ENCODE peak calls at places on chromosomes 16 and 17, in four cellular contexts. X is astrocyte of the cerebellum, A is cardiac muscle cell, M is MM.1S. S is an unnamed sample.

GRCh38 chr17:67520282-67520906 is 143.3 kb downstream of the PITPNC1 start:
- DNase-seq in M (no peak), X (no peak), A (no peak), S (no peak)

GRCh38 chr17:7767425-7768021 is 50.0 kb downstream of the DNAH2 start:
- DNase-seq in M (no peak), A (no peak), X (no peak), S (no peak)

GRCh38 chr16:23679274-23679985 is 741 bp downstream of the PLK1 start:
- DNase-seq in A (peak), M (peak), X (no peak), S (no peak)

GRCh38 chr17:69474171-69474831 is 59.8 kb downstream of the MAP2K6 start:
- DNase-seq in M (no peak), A (no peak), X (no peak), S (no peak)

GRCh38 chr17:44909681-44910144 is 5.6 kb downstream of the GFAP start:
- DNase-seq in X (no peak), A (no peak), M (no peak), S (no peak)

GRCh38 chr16:4505356-4506153 is 29.4 kb downstream of the HMOX2 start:
- DNase-seq in A (no peak), M (peak), X (no peak), S (no peak)

GRCh38 chr16:50301626-50302471 is 35.5 kb downstream of the ADCY7 start:
- DNase-seq in M (no peak), X (peak), A (no peak), S (no peak)

GRCh38 chr16:50209548-50210265 is 56.6 kb downstream of the TENT4B start:
- DNase-seq in X (no peak), M (peak), A (peak), S (no peak)

GRCh38 chr17:45785373-45786193 is 1.5 kb downstream of the CRHR1 start:
- DNase-seq in M (no peak), X (no peak), A (no peak), S (no peak)

GRCh38 chr16:57911711-57912110 is 59.2 kb downstream of the CNGB1 start:
- DNase-seq in A (no peak), X (no peak), M (no peak), S (no peak)

GRCh38 chr17:46819906-46820351 is 1.4 kb upstream of the WNT3 start:
- DNase-seq in X (no peak), M (no peak), A (no peak), S (no peak)

DNA sequence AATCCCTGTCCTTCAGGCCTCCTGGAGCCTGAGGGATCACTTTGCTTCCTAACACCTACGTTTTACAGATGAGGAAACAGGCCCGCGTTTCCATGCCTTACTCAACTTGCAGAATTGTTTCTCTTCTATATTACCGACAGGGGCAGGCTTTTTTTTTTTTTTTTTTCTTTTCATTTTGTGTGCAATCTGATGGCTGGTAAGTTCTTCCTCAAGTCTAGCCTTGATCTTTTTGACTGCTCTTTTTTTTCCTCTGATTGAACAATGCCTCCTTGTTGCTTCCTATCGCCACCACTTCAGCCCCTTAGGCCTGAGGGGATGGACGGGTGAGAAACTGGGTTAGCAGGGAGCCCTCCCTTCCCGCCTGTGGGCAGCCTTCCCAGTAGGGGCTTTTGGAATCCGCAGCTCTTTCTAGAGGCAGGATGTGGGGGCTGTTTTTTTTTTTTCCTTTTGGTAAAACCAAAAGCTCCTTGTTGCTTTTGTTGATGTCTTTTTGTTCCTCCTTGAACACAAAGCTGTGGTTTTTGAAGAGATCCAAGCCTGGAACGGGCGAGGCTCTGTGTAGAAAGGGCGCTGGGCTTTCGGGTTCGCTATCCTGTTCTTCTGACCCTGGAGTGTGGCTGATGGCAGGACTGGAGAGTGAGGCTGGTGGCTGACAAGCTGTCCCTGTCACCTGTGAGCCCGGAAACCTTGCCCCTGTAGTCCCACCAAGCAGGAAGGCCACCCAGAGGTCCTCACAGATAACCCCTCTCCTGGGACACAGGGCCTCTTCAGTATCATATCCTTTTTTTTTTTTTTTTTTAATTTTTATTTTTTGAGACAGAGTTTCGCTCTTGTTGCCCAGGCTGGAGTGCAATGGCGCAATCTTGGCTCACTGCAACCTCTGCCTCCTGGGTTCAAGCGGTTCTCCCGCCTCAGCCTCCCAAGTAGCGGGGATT is 14.0 kb downstream of the LASP1 start:
- DNase-seq in A (no peak), M (no peak), X (peak), S (no peak)
- TF ChIP-seq CTCF in A (peak), M (no peak), X (no peak), S (no peak)

GRCh38 chr16:14199624-14200023 is 128.5 kb downstream of the MRTFB start:
- DNase-seq in A (no peak), M (no peak), X (peak), S (no peak)

GRCh38 chr16:14202095-14202494 is 131.0 kb downstream of the MRTFB start:
- DNase-seq in A (no peak), M (no peak), X (no peak), S (no peak)

GRCh38 chr16:14205666-14206065 is 134.5 kb downstream of the MRTFB start:
- DNase-seq in M (peak), X (no peak), A (no peak), S (no peak)

GRCh38 chr16:14199199-14199598 is 128.1 kb downstream of the MRTFB start:
- DNase-seq in M (no peak), X (peak), A (no peak), S (no peak)

GRCh38 chr16:14202697-14203096 is 131.6 kb downstream of the MRTFB start:
- DNase-seq in A (no peak), M (no peak), X (peak), S (no peak)
- TF ChIP-seq CTCF in A (peak), M (peak), X (no peak), S (peak)

GRCh38 chr16:72938426-72939164 is 109.3 kb downstream of the ZFHX3 start:
- DNase-seq in X (peak), M (no peak), A (no peak), S (no peak)

GRCh38 chr16:72937916-72938315 is 110.0 kb downstream of the ZFHX3 start:
- DNase-seq in A (no peak), M (no peak), X (no peak), S (no peak)

GRCh38 chr16:72937360-72937759 is 110.6 kb downstream of the ZFHX3 start:
- DNase-seq in A (no peak), M (no peak), X (no peak), S (no peak)

GRCh38 chr16:72940886-72941285 is 107.0 kb downstream of the ZFHX3 start:
- DNase-seq in A (no peak), X (no peak), M (no peak), S (no peak)

DNA sequence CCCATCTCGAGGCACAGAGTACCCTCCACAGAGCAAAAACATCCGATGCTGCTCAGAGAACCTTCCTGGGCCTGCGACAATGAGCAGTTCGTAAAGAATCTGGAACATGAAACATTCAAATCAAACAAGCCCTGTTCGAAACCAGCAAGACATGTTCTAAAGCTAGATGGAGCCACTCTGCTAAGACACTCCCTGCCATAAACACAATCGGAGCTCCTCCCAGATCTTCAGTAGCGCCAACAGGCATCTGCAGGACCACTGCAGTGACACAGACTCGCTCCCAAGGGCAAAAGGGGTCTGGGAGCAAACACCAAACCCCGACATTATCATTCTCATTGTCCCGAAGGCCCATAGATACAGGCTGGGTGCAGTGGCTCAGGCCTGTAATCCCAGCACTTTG is 108.7 kb downstream of the ZFHX3 start:
- DNase-seq in A (no peak), X (no peak), M (no peak), S (no peak)
- TF ChIP-seq CTCF in A (peak), X (peak), M (no peak), S (no peak)

GRCh38 chr17:3043737-3044365 is 19.6 kb downstream of the OR1D5 start:
- DNase-seq in X (no peak), M (peak), A (no peak), S (no peak)
- TF ChIP-seq CTCF in X (peak), M (peak), A (no peak), S (peak)

DNA sequence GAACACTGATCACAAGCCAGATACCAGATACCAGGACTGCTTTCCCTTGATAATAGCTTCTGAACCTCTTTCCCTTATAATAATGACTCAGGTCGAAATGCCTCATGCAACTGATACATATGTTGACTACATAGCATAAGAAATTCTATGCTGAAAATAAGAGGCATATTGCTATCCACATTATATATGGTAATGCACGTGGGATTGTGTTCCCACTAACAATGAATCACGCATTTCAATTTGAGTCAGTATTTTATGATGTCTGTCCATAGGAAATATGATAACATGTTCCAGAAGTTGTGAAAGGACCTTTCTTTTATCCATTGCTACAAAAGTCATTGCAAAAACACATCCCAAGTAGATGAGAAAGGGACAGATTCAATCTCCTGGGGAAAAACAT is 158.2 kb upstream of the HS3ST3A1 start:
- DNase-seq in M (no peak), A (no peak), X (no peak), S (no peak)
- TF ChIP-seq CTCF in M (no peak), A (no peak), X (no peak), S (no peak)

S was measured in progenitor cell of endocrine pancreas.